ENCODE peak calls at places on chromosomes 16 and 17, in five cellular contexts. T, F, M, H and Y are unnamed samples.
A peak's percentile ranks its signal among the peaks of the same experiment; 100 is the strongest.

GRCh38 chr17:39845052-39845976 is 18.8 kb downstream of the IKZF3 start:
- DNase-seq in T (no peak), F (no peak), M (no peak), H (no peak), Y (no peak)

GRCh38 chr17:12959441-12959840 is 58.4 kb downstream of the ELAC2 start:
- DNase-seq in T (no peak), F (no peak), M (no peak), H (no peak), Y (no peak)

GRCh38 chr17:50047488-50048126 is 8.3 kb upstream of the ITGA3 start:
- DNase-seq in T (peak; percentile 49), F (no peak), M (no peak), H (no peak), Y (no peak)

GRCh38 chr17:83006515-83007455 is 72.6 kb upstream of the METRNL start:
- DNase-seq in T (no peak), F (no peak), M (no peak), H (no peak), Y (no peak)

GRCh38 chr16:8044796-8045195 is 545.5 kb downstream of the TMEM114 start:
- DNase-seq in T (no peak), F (no peak), M (no peak), H (no peak), Y (no peak)

GRCh38 chr16:13453938-13454553 is 465.9 kb upstream of the ERCC4 start:
- DNase-seq in T (peak; percentile 16), F (peak; percentile 38), M (peak; percentile 50), H (no peak), Y (peak; percentile 82)

GRCh38 chr16:46573008-46573833 is 48.0 kb downstream of the SHCBP1 start:
- DNase-seq in T (peak; percentile 26), F (peak; percentile 32), M (peak; percentile 38), H (no peak), Y (no peak)

GRCh38 chr17:42472709-42473521 is 14.2 kb downstream of the ATP6V0A1 start:
- DNase-seq in T (peak; percentile 45), F (no peak), M (no peak), H (no peak), Y (no peak)

GRCh38 chr16:80924372-80924978 is 82.2 kb downstream of the CMC2 start:
- DNase-seq in T (peak; percentile 70), F (peak; percentile 54), M (peak; percentile 72), H (no peak), Y (peak; percentile 90)

DNA sequence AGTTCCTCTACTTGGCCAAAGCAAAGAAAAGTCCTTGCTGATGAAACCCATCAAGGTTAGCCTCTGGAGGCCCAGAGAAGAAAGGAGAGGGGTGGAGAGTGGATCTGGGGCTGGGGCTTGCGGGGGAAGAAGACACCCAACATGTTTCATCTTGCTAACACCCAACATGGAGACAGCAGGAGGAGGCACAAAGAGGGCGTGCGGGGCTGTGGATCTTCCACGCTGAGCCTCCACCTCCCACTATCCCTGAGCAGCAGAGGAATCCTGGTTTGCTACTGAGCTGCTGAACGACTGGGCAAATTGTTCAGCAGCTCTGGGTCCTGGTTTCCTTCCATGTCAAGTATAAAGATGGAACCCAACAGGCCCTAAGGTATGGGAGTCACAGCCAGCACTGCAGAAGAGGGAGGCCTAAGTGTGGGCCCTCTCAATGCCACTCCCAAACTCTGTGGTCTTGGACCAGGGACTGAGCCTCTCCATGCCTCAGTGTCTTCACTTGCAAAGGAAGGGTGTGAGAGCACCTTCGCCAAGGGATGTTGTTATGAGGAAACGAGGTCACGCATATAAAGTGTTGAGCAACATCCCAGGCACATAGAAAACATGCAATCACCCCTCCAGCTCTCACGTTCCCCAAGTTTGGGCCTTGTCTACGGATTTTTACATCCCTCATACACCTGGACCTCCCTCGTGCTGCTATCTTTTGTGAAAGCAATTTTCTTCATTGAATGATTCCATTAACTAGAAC is 122.5 kb downstream of the XYLT1 start:
- DNase-seq in T (no peak), F (no peak), M (no peak), H (no peak), Y (no peak)
- TF ChIP-seq JUNB in T (no peak), F (no peak), M (no peak), H (no peak), Y (no peak)

DNA sequence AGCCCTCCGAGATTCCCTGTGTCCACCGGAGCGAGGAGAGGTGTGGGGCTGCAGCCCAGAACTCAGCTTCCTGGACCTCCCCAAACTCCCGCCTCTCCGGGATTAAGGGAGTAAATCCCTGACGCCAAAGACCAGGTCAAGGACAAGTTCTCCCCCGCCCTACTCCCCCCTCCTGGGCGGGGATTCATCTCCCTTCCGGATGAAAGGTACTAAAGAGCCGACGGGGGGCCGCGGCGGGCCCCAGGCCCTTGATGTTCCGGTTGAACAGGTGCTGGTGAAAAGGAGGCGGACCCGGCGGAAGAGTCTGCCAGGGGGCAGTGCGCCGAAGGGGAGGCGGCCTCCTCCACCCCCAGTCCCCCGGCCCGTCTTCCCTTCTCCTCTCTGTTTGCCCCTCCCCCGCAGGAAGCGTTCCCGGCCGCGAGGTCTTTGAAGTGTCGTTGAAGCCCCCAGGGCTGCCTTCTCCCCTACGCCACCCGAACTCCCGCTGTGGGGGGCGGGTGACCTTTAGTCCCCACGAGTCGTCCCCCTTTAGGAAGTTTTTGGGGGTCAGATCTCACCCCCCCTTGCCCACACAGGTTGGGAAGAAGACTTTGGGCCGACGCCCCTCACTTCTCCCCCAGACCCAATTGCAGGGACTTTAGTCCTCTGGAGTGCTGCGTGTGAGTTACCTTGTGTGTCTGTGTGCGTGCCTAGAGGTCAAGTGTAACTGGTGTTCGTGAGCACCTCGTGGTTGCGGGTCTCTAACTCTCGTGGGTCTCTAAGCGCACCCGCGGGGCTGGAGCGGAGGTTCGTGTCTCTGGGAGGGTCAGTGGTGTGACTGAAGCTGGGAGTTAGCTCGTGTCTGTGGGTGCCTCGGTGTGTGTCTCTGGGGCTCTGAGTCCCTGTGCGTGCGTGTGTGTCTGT is 1.1 kb upstream of the MLLT6 start:
- DNase-seq in T (no peak), F (peak; percentile 100), M (peak; percentile 94), H (no peak), Y (peak; percentile 99)
- TF ChIP-seq JUNB in T (no peak), F (peak; percentile 42), M (no peak), H (no peak), Y (no peak)

GRCh38 chr16:65201446-65202010 is 79.7 kb upstream of the CDH11 start:
- DNase-seq in T (no peak), F (no peak), M (no peak), H (no peak), Y (no peak)

GRCh38 chr16:65196696-65197095 is 74.8 kb upstream of the CDH11 start:
- DNase-seq in T (no peak), F (no peak), M (no peak), H (no peak), Y (no peak)

GRCh38 chr16:65200374-65200773 is 78.5 kb upstream of the CDH11 start:
- DNase-seq in T (no peak), F (no peak), M (no peak), H (no peak), Y (no peak)

GRCh38 chr16:65202461-65202860 is 80.6 kb upstream of the CDH11 start:
- DNase-seq in T (no peak), F (no peak), M (no peak), H (no peak), Y (no peak)

GRCh38 chr16:65200857-65201256 is 79.0 kb upstream of the CDH11 start:
- DNase-seq in T (no peak), F (no peak), M (no peak), H (no peak), Y (no peak)
- TF ChIP-seq JUNB in T (no peak), F (no peak), M (no peak), H (no peak), Y (no peak)

GRCh38 chr17:9575381-9576072 is at the start of gene STX8:
- DNase-seq in T (peak; percentile 94), F (peak; percentile 78), M (peak; percentile 85), H (peak; percentile 48), Y (peak; percentile 85)

GRCh38 chr17:9568957-9569588 is 6.5 kb downstream of the STX8 start:
- DNase-seq in T (no peak), F (no peak), M (no peak), H (no peak), Y (peak; percentile 5)

GRCh38 chr17:9568004-9568403 is 7.6 kb downstream of the STX8 start:
- DNase-seq in T (no peak), F (no peak), M (no peak), H (no peak), Y (no peak)

GRCh38 chr17:9566067-9566466 is 9.6 kb downstream of the STX8 start:
- DNase-seq in T (no peak), F (no peak), M (no peak), H (no peak), Y (no peak)

GRCh38 chr17:9571201-9571600 is 4.4 kb downstream of the STX8 start:
- DNase-seq in T (no peak), F (no peak), M (no peak), H (no peak), Y (no peak)
- TF ChIP-seq JUNB in T (no peak), F (no peak), M (no peak), H (no peak), Y (no peak)

GRCh38 chr17:4497101-4497824 is 1.4 kb upstream of the SPNS2 start:
- DNase-seq in T (no peak), F (no peak), M (no peak), H (peak; percentile 21), Y (no peak)
- TF ChIP-seq JUNB in T (no peak), F (no peak), M (no peak), H (no peak), Y (no peak)

GRCh38 chr17:65662166-65662565 is 100.7 kb upstream of the AXIN2 start:
- DNase-seq in T (no peak), F (no peak), M (no peak), H (no peak), Y (no peak)
- TF ChIP-seq JUNB in T (no peak), F (no peak), M (no peak), H (no peak), Y (no peak)

DNA sequence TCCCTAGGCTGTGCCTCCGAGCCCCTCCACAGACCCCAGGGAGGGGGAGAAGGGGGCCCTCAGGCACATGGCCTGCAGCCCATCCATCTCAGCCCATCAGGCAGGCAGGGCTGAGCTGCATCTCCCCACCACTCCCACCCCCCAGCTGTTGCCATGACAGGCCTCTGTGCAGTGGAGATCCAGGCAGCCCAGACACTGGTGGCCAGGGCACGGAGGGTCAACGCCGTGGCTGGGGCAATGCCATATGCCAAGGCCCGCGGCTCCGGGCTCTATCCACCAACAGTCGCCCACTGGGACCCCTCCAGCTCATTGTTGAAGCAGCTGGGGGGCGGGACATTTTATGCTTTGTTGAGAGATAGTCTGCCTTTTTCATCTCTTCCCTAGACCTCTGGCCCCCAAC is 158.3 kb downstream of the AXIN2 start:
- DNase-seq in T (no peak), F (no peak), M (no peak), H (no peak), Y (no peak)
- TF ChIP-seq JUNB in T (no peak), F (no peak), M (no peak), H (no peak), Y (no peak)

GRCh38 chr17:36939944-36940312 is 2.7 kb downstream of the LHX1 start:
- DNase-seq in T (no peak), F (no peak), M (no peak), H (no peak), Y (peak; percentile 74)
- TF ChIP-seq JUNB in T (no peak), F (no peak), M (no peak), H (no peak), Y (no peak)

GRCh38 chr17:64152428-64153125 is 22.6 kb upstream of the ERN1 start:
- DNase-seq in T (no peak), F (no peak), M (no peak), H (no peak), Y (no peak)
- TF ChIP-seq JUNB in T (no peak), F (no peak), M (no peak), H (no peak), Y (no peak)